ENCODE peak calls at places on chromosomes 13 and 19, in nine cellular contexts. R, F, N, H, D, O, I, T and Q are unnamed samples.

GRCh38 chr13:35926859-35927530 is 204.2 kb downstream of the DCLK1 start:
- DNase-seq in R (no peak), N (no peak), I (no peak), F (no peak), T (no peak), D (peak), O (no peak), H (peak), Q (no peak)

GRCh38 chr19:4987286-4987685 is 18.4 kb downstream of the KDM4B start:
- DNase-seq in D (no peak), H (peak), I (no peak), F (no peak), R (no peak), T (no peak), O (peak), N (no peak), Q (no peak)

GRCh38 chr13:36275190-36276002 is 22.2 kb downstream of the CCDC169 start:
- DNase-seq in O (peak), F (peak), H (peak), I (no peak), D (no peak), T (no peak), N (no peak), R (no peak), Q (no peak)

GRCh38 chr13:74931698-74932433 is 550.1 kb downstream of the TBC1D4 start:
- DNase-seq in D (no peak), R (no peak), H (no peak), O (no peak), I (no peak), T (no peak), F (no peak), N (no peak), Q (no peak)

GRCh38 chr13:100880166-100880565 is 205.6 kb upstream of the TMTC4 start:
- DNase-seq in F (no peak), R (no peak), I (no peak), N (no peak), O (no peak), D (no peak), T (no peak), H (no peak), Q (no peak)

GRCh38 chr13:41232715-41233114 is 30.7 kb downstream of the MTRF1 start:
- DNase-seq in O (no peak), T (no peak), R (no peak), H (no peak), F (no peak), D (no peak), N (no peak), I (no peak), Q (no peak)

GRCh38 chr19:4354897-4355296 is 11.5 kb downstream of the MPND start:
- DNase-seq in D (no peak), R (no peak), T (no peak), I (no peak), H (no peak), O (no peak), N (no peak), F (no peak), Q (peak)

GRCh38 chr19:50815443-50815842 is 8.1 kb downstream of the KLK1 start:
- DNase-seq in F (no peak), O (no peak), H (no peak), I (no peak), R (no peak), T (no peak), D (no peak), N (no peak), Q (no peak)

GRCh38 chr13:35512271-35512920 is 35.9 kb upstream of the MAB21L1 start:
- DNase-seq in N (no peak), R (no peak), F (no peak), I (no peak), T (no peak), H (peak), D (no peak), O (no peak), Q (no peak)

GRCh38 chr13:53941588-53942190 is 913.1 kb downstream of the OLFM4 start:
- DNase-seq in O (no peak), F (no peak), I (no peak), D (no peak), H (no peak), R (no peak), N (no peak), T (no peak), Q (no peak)

GRCh38 chr13:53946500-53946899 is 917.9 kb downstream of the OLFM4 start:
- DNase-seq in D (no peak), O (no peak), F (peak), H (no peak), T (no peak), I (no peak), R (no peak), N (no peak), Q (no peak)
- TF ChIP-seq CTCF in D (no peak), O (no peak), F (no peak), H (no peak), T (no peak), I (no peak), R (no peak), N (no peak), Q (no peak)

GRCh38 chr13:90732049-90732448 is 615.4 kb upstream of the MIR17HG start:
- DNase-seq in N (no peak), D (no peak), T (peak), H (no peak), F (no peak), I (no peak), O (no peak), R (no peak), Q (no peak)
- TF ChIP-seq CTCF in N (no peak), D (no peak), T (no peak), H (no peak), F (no peak), I (no peak), O (no peak), R (no peak), Q (peak)

GRCh38 chr13:106533101-106533939 is 2.1 kb downstream of the EFNB2 start:
- DNase-seq in H (peak), I (peak), N (peak), R (peak), D (peak), O (peak), T (peak), F (peak), Q (peak)
- TF ChIP-seq CTCF in H (peak), I (peak), N (peak), R (no peak), D (peak), O (peak), T (peak), F (peak), Q (peak)

GRCh38 chr13:42474954-42475353 is 99.0 kb upstream of the TNFSF11 start:
- DNase-seq in O (no peak), R (no peak), F (no peak), I (no peak), T (no peak), N (no peak), H (peak), D (no peak), Q (no peak)

GRCh38 chr13:42477588-42478190 is 96.3 kb upstream of the TNFSF11 start:
- DNase-seq in H (no peak), D (no peak), N (no peak), T (no peak), F (peak), R (no peak), O (no peak), I (no peak), Q (no peak)

GRCh38 chr13:42484396-42484795 is 89.6 kb upstream of the TNFSF11 start:
- DNase-seq in N (no peak), F (no peak), T (no peak), D (no peak), H (peak), R (no peak), O (no peak), I (no peak), Q (no peak)

GRCh38 chr13:42478531-42479156 is 95.3 kb upstream of the TNFSF11 start:
- DNase-seq in N (peak), H (no peak), D (no peak), I (no peak), F (no peak), O (peak), R (no peak), T (no peak), Q (no peak)
- TF ChIP-seq CTCF in N (peak), H (peak), D (no peak), I (peak), F (no peak), O (peak), R (peak), T (no peak), Q (peak)

GRCh38 chr13:107843281-107843680 is 372.1 kb downstream of the LIG4 start:
- DNase-seq in R (no peak), D (no peak), O (no peak), F (no peak), T (no peak), H (no peak), N (no peak), I (no peak), Q (no peak)
- TF ChIP-seq CTCF in R (no peak), D (no peak), O (no peak), F (no peak), T (no peak), H (no peak), N (no peak), I (no peak), Q (no peak)

GRCh38 chr13:113540523-113540922 is 44.0 kb upstream of the TFDP1 start:
- DNase-seq in H (no peak), F (no peak), D (no peak), T (peak), R (no peak), N (no peak), O (no peak), I (no peak), Q (no peak)
- TF ChIP-seq CTCF in H (no peak), F (no peak), D (no peak), T (no peak), R (no peak), N (no peak), O (no peak), I (no peak), Q (no peak)